ENCODE peak calls at places on chromosome 18, in seven cellular contexts. X is skeletal muscle cell; T is retina; D is heart left ventricle; G is stimulated activated CD4-positive, alpha-beta T cell treated with anti-CD3 and anti-CD28 coated beads, Interleukin-4, amount 100 ng/mL, for 48 hours; S is hypothalamus; J is pancreas. O is an unnamed sample.

GRCh38 chr18:67428805-67429204 is 87.7 kb downstream of the DSEL start:
- DNase-seq in J (no peak), S (no peak), G (no peak), T (no peak), X (no peak), D (no peak), O (no peak)

GRCh38 chr18:26677957-26678356 is 129.6 kb upstream of the KCTD1 start:
- DNase-seq in G (no peak), S (no peak), J (no peak), X (no peak), T (no peak), D (no peak), O (no peak)

GRCh38 chr18:48472610-48473009 is 63.4 kb upstream of the ZBTB7C start:
- DNase-seq in S (no peak), X (no peak), T (no peak), D (no peak), G (no peak), J (no peak), O (no peak)

GRCh38 chr18:24793742-24794141 is 333.3 kb downstream of the HRH4 start:
- DNase-seq in J (no peak), T (no peak), X (no peak), S (no peak), D (no peak), G (no peak), O (no peak)

GRCh38 chr18:30106356-30106755 is 936.2 kb downstream of the DSC3 start:
- DNase-seq in G (no peak), D (no peak), X (no peak), J (no peak), S (no peak), T (no peak), O (no peak)

GRCh38 chr18:75358928-75359327 is 68.6 kb downstream of the SMIM21 start:
- DNase-seq in X (no peak), G (no peak), J (no peak), T (no peak), S (no peak), D (no peak), O (no peak)

GRCh38 chr18:9971313-9971920 is 57.6 kb downstream of the VAPA start:
- DNase-seq in X (peak), D (peak), T (peak), S (peak), J (no peak), G (peak), O (peak)

GRCh38 chr18:62510744-62511143 is 12.1 kb upstream of the ZCCHC2 start:
- DNase-seq in S (no peak), G (no peak), T (no peak), J (no peak), X (no peak), D (no peak), O (no peak)

GRCh38 chr18:79853993-79854364 is 56.2 kb downstream of the KCNG2 start:
- DNase-seq in J (no peak), T (no peak), X (no peak), G (no peak), S (no peak), D (no peak), O (no peak)

GRCh38 chr18:2104620-2105462 is 466.5 kb downstream of the METTL4 start:
- DNase-seq in G (peak), S (no peak), X (no peak), T (peak), D (no peak), J (no peak), O (peak)

GRCh38 chr18:8989017-8989416 is 113.5 kb upstream of the NDUFV2 start:
- DNase-seq in S (no peak), G (no peak), X (no peak), J (no peak), D (no peak), T (no peak), O (no peak)

GRCh38 chr18:63271881-63272299 is 47.7 kb downstream of the BCL2 start:
- DNase-seq in T (peak), D (peak), X (no peak), J (no peak), S (no peak), G (no peak), O (no peak)

GRCh38 chr18:75422341-75422910 is 5.1 kb downstream of the SMIM21 start:
- DNase-seq in D (no peak), X (no peak), T (no peak), J (no peak), G (no peak), S (no peak), O (no peak)

GRCh38 chr18:22831441-22831904 is 101.7 kb upstream of the RBBP8 start:
- DNase-seq in S (no peak), J (no peak), X (peak), D (no peak), T (no peak), G (no peak), O (no peak)

GRCh38 chr18:9824862-9825479 is 60.8 kb upstream of the TXNDC2 start:
- DNase-seq in X (no peak), J (no peak), T (no peak), G (no peak), S (no peak), D (no peak), O (no peak)

GRCh38 chr18:28087173-28087563 is 89.8 kb downstream of the CDH2 start:
- DNase-seq in X (no peak), T (no peak), G (no peak), S (no peak), J (no peak), D (peak), O (no peak)

GRCh38 chr18:71849407-71849806 is 694.7 kb downstream of the CBLN2 start:
- DNase-seq in S (no peak), T (no peak), D (no peak), X (no peak), G (no peak), J (no peak), O (no peak)

GRCh38 chr18:21489119-21489750 is 111.3 kb downstream of the ESCO1 start:
- DNase-seq in T (peak), G (no peak), D (no peak), X (peak), S (no peak), J (no peak), O (peak)

GRCh38 chr18:73742959-73743358 is 404.7 kb downstream of the FBXO15 start:
- DNase-seq in J (no peak), D (no peak), T (no peak), X (no peak), S (no peak), G (no peak), O (no peak)

GRCh38 chr18:37420315-37420880 is 145.2 kb downstream of the CELF4 start:
- DNase-seq in G (no peak), J (no peak), D (no peak), X (no peak), T (no peak), S (no peak), O (no peak)

GRCh38 chr18:75200644-75201272 is 8.2 kb downstream of the PTGR3 start:
- DNase-seq in S (no peak), D (no peak), T (no peak), X (no peak), J (no peak), G (no peak), O (no peak)

GRCh38 chr18:3194947-3195612 is 24.7 kb downstream of the MYOM1 start:
- DNase-seq in D (no peak), J (no peak), S (no peak), G (no peak), X (no peak), T (no peak), O (no peak)

GRCh38 chr18:12783524-12783923 is 80.7 kb downstream of the PSMG2 start:
- DNase-seq in G (no peak), X (no peak), D (no peak), J (no peak), T (no peak), S (no peak), O (no peak)

GRCh38 chr18:31508781-31509180 is 10.8 kb downstream of the DSG2 start:
- DNase-seq in X (no peak), G (no peak), D (no peak), T (no peak), S (no peak), J (no peak), O (no peak)

GRCh38 chr18:59795882-59796281 is 98.7 kb upstream of the CCBE1 start:
- DNase-seq in X (no peak), T (no peak), J (no peak), G (no peak), D (no peak), S (no peak), O (no peak)

GRCh38 chr18:54775686-54776085 is 52.6 kb upstream of the RAB27B start:
- DNase-seq in G (no peak), S (no peak), J (no peak), X (peak), T (no peak), D (no peak), O (no peak)

GRCh38 chr18:955379-956066 is 50.9 kb downstream of the ADCYAP1 start:
- DNase-seq in S (no peak), J (no peak), X (no peak), D (no peak), T (no peak), G (no peak), O (no peak)

GRCh38 chr18:79962835-79963657 is 1.4 kb upstream of the HSBP1L1 start:
- DNase-seq in T (no peak), G (no peak), S (no peak), X (no peak), D (no peak), J (no peak), O (no peak)

GRCh38 chr18:14117611-14118010 is 14.6 kb downstream of the ZNF519 start:
- DNase-seq in X (no peak), D (no peak), S (no peak), T (no peak), J (no peak), G (no peak), O (no peak)

GRCh38 chr18:63236990-63237389 is 82.6 kb downstream of the BCL2 start:
- DNase-seq in T (no peak), G (no peak), J (no peak), S (no peak), X (no peak), D (no peak), O (no peak)

GRCh38 chr18:26228562-26229260 is 2.5 kb downstream of the TAF4B start:
- DNase-seq in S (no peak), T (no peak), X (no peak), D (no peak), G (no peak), J (no peak), O (peak)

GRCh38 chr18:63264871-63265270 is 54.7 kb downstream of the BCL2 start:
- DNase-seq in T (no peak), X (no peak), S (no peak), G (no peak), J (no peak), D (no peak), O (no peak)

GRCh38 chr18:2984703-2985261 is 28.2 kb downstream of the LPIN2 start:
- DNase-seq in D (no peak), S (no peak), G (no peak), X (no peak), J (no peak), T (no peak), O (no peak)

GRCh38 chr18:48470484-48471180 is 61.4 kb upstream of the ZBTB7C start:
- DNase-seq in S (no peak), G (no peak), D (no peak), X (no peak), T (no peak), J (no peak), O (no peak)

GRCh38 chr18:683531-683930 is 26.1 kb downstream of the TYMS start:
- DNase-seq in X (no peak), G (no peak), S (no peak), D (no peak), J (no peak), T (no peak), O (no peak)

GRCh38 chr18:66124394-66124793 is 373.6 kb downstream of the CDH7 start:
- DNase-seq in G (no peak), T (no peak), X (no peak), S (no peak), D (no peak), J (no peak), O (no peak)

GRCh38 chr18:65363911-65364632 is 386.7 kb upstream of the CDH7 start:
- DNase-seq in G (no peak), D (no peak), S (no peak), T (no peak), X (no peak), J (no peak), O (no peak)

O was measured in K562.